ENCODE peak calls at places on chromosomes 5 and 9, in four cellular contexts. One of them, this sample, is unnamed.

GRCh38 chr5:33260098-33260497 is 180.7 kb upstream of the TARS1 start:
- DNase-seq in AG08395: no peak
- DNase-seq in GM20000: no peak
- DNase-seq in pancreas: no peak
- DNase-seq in this sample: no peak

GRCh38 chr5:56386046-56386445 is 152.9 kb upstream of the ANKRD55 start:
- DNase-seq in pancreas: no peak
- DNase-seq in GM20000: no peak
- DNase-seq in AG08395: no peak
- DNase-seq in this sample: no peak

GRCh38 chr5:56039985-56040384 is 45.2 kb upstream of the IL6ST start:
- DNase-seq in pancreas: no peak
- DNase-seq in GM20000: no peak
- DNase-seq in AG08395: no peak
- DNase-seq in this sample: no peak

GRCh38 chr5:24294324-24294723 is 350.5 kb downstream of the CDH10 start:
- DNase-seq in AG08395: no peak
- DNase-seq in GM20000: no peak
- DNase-seq in pancreas: no peak
- DNase-seq in this sample: no peak

GRCh38 chr5:92641031-92641962 is 939.7 kb downstream of the NR2F1-AS1 start:
- DNase-seq in pancreas: no peak
- DNase-seq in GM20000: no peak
- DNase-seq in AG08395: peak
- DNase-seq in this sample: no peak

GRCh38 chr9:108040783-108041182 is 551.2 kb upstream of the KLF4 start:
- DNase-seq in GM20000: no peak
- DNase-seq in AG08395: peak
- DNase-seq in pancreas: no peak
- DNase-seq in this sample: no peak

GRCh38 chr5:134590992-134591659 is 41.5 kb downstream of the SAR1B start:
- DNase-seq in AG08395: no peak
- DNase-seq in pancreas: no peak
- DNase-seq in GM20000: peak
- DNase-seq in this sample: no peak

GRCh38 chr9:126483468-126484056 is 130.2 kb upstream of the LMX1B start:
- DNase-seq in AG08395: no peak
- DNase-seq in GM20000: no peak
- DNase-seq in pancreas: no peak
- DNase-seq in this sample: peak

GRCh38 chr5:108531367-108532211 is 149.7 kb upstream of the FBXL17 start:
- DNase-seq in AG08395: no peak
- DNase-seq in GM20000: no peak
- DNase-seq in pancreas: no peak
- DNase-seq in this sample: no peak

GRCh38 chr9:20593131-20593530 is 29.2 kb downstream of the MLLT3 start:
- DNase-seq in pancreas: no peak
- DNase-seq in AG08395: no peak
- DNase-seq in GM20000: no peak
- DNase-seq in this sample: no peak

GRCh38 chr5:96703384-96703910 is 41.3 kb downstream of the CAST start:
- DNase-seq in GM20000: no peak
- DNase-seq in AG08395: no peak
- DNase-seq in pancreas: no peak
- DNase-seq in this sample: no peak

GRCh38 chr5:176851871-176852270 is 41.5 kb downstream of the UNC5A start:
- DNase-seq in pancreas: no peak
- DNase-seq in AG08395: no peak
- DNase-seq in GM20000: no peak
- DNase-seq in this sample: no peak

GRCh38 chr5:159403906-159404641 is 73.8 kb upstream of the IL12B start:
- DNase-seq in AG08395: peak
- DNase-seq in pancreas: no peak
- DNase-seq in GM20000: no peak
- DNase-seq in this sample: no peak

GRCh38 chr5:111984044-111984443 is 227.1 kb upstream of the NREP start:
- DNase-seq in pancreas: no peak
- DNase-seq in AG08395: peak
- DNase-seq in GM20000: peak
- DNase-seq in this sample: no peak

GRCh38 chr9:103104101-103104500 is 109.0 kb downstream of the CYLC2 start:
- DNase-seq in AG08395: no peak
- DNase-seq in pancreas: no peak
- DNase-seq in GM20000: no peak
- DNase-seq in this sample: no peak

GRCh38 chr5:1513326-1514026 is 10.3 kb downstream of the LPCAT1 start:
- DNase-seq in pancreas: no peak
- DNase-seq in AG08395: no peak
- DNase-seq in GM20000: no peak
- DNase-seq in this sample: peak

GRCh38 chr5:145743396-145744061 is 91.6 kb downstream of the PRELID2 start:
- DNase-seq in AG08395: no peak
- DNase-seq in pancreas: no peak
- DNase-seq in GM20000: no peak
- DNase-seq in this sample: no peak

GRCh38 chr9:79757906-79758669 is 186.3 kb downstream of the TLE4 start:
- DNase-seq in pancreas: no peak
- DNase-seq in GM20000: no peak
- DNase-seq in AG08395: no peak
- DNase-seq in this sample: no peak

GRCh38 chr9:89340332-89340731 is 22.0 kb downstream of the SECISBP2 start:
- DNase-seq in GM20000: peak
- DNase-seq in AG08395: no peak
- DNase-seq in pancreas: no peak
- DNase-seq in this sample: no peak

GRCh38 chr5:107997338-107997979 is 326.7 kb upstream of the EFNA5 start:
- DNase-seq in GM20000: no peak
- DNase-seq in AG08395: peak
- DNase-seq in pancreas: no peak
- DNase-seq in this sample: no peak

GRCh38 chr5:163105456-163105855 is 331.9 kb upstream of the CCNG1 start:
- DNase-seq in pancreas: no peak
- DNase-seq in AG08395: no peak
- DNase-seq in GM20000: no peak
- DNase-seq in this sample: no peak

GRCh38 chr5:143041-143440 is 48.3 kb upstream of the LRRC14B start:
- DNase-seq in pancreas: no peak
- DNase-seq in GM20000: no peak
- DNase-seq in AG08395: no peak
- DNase-seq in this sample: peak

GRCh38 chr5:22557251-22557650 is 295.9 kb downstream of the CDH12 start:
- DNase-seq in pancreas: no peak
- DNase-seq in AG08395: no peak
- DNase-seq in GM20000: no peak
- DNase-seq in this sample: no peak

This sample was measured in posterior vena cava.